ENCODE peak calls at places on chromosomes 11 and 22, in ten cellular contexts. N is astrocyte of the spinal cord, A is progenitor cell of endocrine pancreas, O is chondrocyte, S is heart left ventricle, V is GM20000, E is hepatocyte, R is PC-3, I is cardiac fibroblast, B is endothelial cell. Y is an unnamed sample.

GRCh38 chr11:95835768-95836488 is 45.6 kb downstream of the CEP57 start:
- DNase-seq in N (peak; percentile 95), A (peak; percentile 43), V (peak; percentile 30), B (peak; percentile 70), S (peak; percentile 36), O (no peak), E (peak; percentile 87), R (peak; percentile 94), I (peak; percentile 94), Y (peak; percentile 89)

GRCh38 chr11:63520606-63521170 is 14.8 kb downstream of the LGALS12 start:
- DNase-seq in E (no peak), N (no peak), O (no peak), A (no peak), R (peak; percentile 54), V (no peak), I (peak; percentile 7), S (no peak), B (no peak), Y (no peak)

GRCh38 chr11:70191495-70192140 is 11.5 kb upstream of the FADD start:
- DNase-seq in S (peak; percentile 79), N (peak; percentile 56), O (no peak), I (peak; percentile 64), B (peak; percentile 90), E (peak; percentile 90), R (peak; percentile 84), A (peak; percentile 88), V (peak; percentile 76), Y (peak; percentile 67)

GRCh38 chr11:59716051-59716450 is 2.4 kb upstream of the OR10V1 start:
- DNase-seq in E (no peak), R (no peak), O (no peak), B (no peak), I (no peak), V (no peak), S (no peak), A (no peak), N (no peak), Y (no peak)

GRCh38 chr22:33658775-33659174 is 261.5 kb downstream of the LARGE1 start:
- DNase-seq in V (no peak), I (peak; percentile 88), S (peak; percentile 67), A (no peak), N (no peak), R (no peak), O (no peak), B (peak; percentile 52), E (peak; percentile 39), Y (no peak)

GRCh38 chr11:131583823-131584222 is 213.4 kb downstream of the NTM start:
- DNase-seq in R (no peak), O (no peak), V (no peak), A (no peak), N (no peak), B (no peak), E (no peak), S (no peak), I (no peak), Y (no peak)

GRCh38 chr11:100624346-100624745 is 62.7 kb upstream of the ARHGAP42 start:
- DNase-seq in V (no peak), O (no peak), I (peak; percentile 27), R (no peak), B (no peak), E (no peak), S (no peak), N (no peak), A (no peak), Y (no peak)

GRCh38 chr11:44987506-44987905 is 36.8 kb upstream of the TP53I11 start:
- DNase-seq in R (no peak), E (no peak), N (no peak), B (no peak), O (no peak), S (no peak), A (no peak), I (no peak), V (no peak), Y (no peak)

GRCh38 chr11:119218141-119218878 is 12.2 kb downstream of the CBL start:
- DNase-seq in S (no peak), B (no peak), O (no peak), I (peak; percentile 97), E (peak; percentile 7), V (no peak), R (peak; percentile 99), A (no peak), N (peak; percentile 93), Y (peak; percentile 91)

GRCh38 chr11:63490551-63491239 is at the start of gene PLAAT5:
- DNase-seq in B (peak; percentile 32), R (no peak), E (peak; percentile 55), N (no peak), O (no peak), I (peak; percentile 11), S (no peak), V (no peak), A (peak; percentile 37), Y (no peak)

GRCh38 chr11:62139526-62140301 is 15.9 kb downstream of the INCENP start:
- DNase-seq in S (no peak), I (no peak), R (no peak), B (no peak), E (no peak), V (no peak), A (no peak), O (peak; percentile 88), N (no peak), Y (no peak)

DNA sequence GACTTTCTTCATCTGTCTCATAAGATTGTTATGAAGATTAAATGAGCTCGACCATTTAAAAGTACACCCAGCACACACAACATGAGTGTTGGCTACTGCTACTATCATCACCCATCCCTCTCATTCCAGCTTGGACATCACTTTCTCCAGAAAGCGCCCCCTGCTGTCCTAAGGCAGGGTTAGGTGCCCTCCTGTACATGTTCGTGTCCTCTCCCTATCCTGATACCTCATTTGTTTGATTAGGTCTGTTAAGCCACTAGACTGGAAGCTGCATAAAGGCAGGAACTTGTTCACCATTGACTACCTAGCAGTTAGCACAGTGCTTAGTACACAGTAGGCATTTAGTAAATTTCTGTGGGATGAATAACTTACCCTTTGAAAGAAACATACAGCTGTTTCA is 85.5 kb downstream of the ENTHD1 start:
- DNase-seq in I (peak; percentile 48), R (peak; percentile 41), S (no peak), N (no peak), B (no peak), V (no peak), A (no peak), E (no peak), O (no peak), Y (peak; percentile 61)
- TF ChIP-seq CTCF in I (peak; percentile 61), R (peak; percentile 62), S (peak; percentile 21), N (peak; percentile 32), B (peak; percentile 28), V (peak; percentile 39), A (peak; percentile 29), E (peak; percentile 10), O (peak; percentile 31), Y (peak; percentile 27)

DNA sequence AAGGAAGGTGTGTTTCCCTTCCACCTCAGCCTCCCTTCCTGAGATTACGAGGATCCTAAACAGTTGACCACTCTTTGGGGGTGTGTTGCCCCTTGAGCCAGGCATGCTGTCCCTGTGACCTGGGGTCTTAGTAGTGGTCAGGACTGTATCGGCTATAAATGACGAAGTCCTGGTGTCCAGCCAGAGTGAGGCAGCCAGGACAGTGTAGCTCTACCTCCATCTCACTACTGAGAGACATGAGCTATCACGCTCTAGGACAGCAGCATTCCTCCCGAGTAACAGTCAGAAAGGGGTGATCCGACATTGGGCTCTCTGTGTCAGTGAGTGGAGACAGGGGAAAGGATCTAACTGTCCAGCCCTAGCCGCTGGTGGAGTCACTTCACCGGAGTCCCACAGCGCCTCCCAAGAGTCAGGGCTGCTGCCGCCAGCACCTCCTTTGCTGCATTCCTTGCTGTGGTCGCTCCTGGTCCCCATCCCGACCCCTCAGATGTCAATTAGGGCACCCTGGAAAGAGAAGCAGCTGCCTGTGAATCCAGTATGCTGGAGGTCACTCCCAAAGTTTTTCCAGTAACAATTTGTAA is 3.3 kb upstream of the B3GNT6 start:
- DNase-seq in N (no peak), V (no peak), E (no peak), O (no peak), R (no peak), A (no peak), I (no peak), S (no peak), B (no peak), Y (no peak)
- TF ChIP-seq CTCF in N (no peak), V (no peak), E (no peak), O (no peak), R (no peak), A (no peak), I (no peak), S (no peak), B (no peak), Y (no peak)

DNA sequence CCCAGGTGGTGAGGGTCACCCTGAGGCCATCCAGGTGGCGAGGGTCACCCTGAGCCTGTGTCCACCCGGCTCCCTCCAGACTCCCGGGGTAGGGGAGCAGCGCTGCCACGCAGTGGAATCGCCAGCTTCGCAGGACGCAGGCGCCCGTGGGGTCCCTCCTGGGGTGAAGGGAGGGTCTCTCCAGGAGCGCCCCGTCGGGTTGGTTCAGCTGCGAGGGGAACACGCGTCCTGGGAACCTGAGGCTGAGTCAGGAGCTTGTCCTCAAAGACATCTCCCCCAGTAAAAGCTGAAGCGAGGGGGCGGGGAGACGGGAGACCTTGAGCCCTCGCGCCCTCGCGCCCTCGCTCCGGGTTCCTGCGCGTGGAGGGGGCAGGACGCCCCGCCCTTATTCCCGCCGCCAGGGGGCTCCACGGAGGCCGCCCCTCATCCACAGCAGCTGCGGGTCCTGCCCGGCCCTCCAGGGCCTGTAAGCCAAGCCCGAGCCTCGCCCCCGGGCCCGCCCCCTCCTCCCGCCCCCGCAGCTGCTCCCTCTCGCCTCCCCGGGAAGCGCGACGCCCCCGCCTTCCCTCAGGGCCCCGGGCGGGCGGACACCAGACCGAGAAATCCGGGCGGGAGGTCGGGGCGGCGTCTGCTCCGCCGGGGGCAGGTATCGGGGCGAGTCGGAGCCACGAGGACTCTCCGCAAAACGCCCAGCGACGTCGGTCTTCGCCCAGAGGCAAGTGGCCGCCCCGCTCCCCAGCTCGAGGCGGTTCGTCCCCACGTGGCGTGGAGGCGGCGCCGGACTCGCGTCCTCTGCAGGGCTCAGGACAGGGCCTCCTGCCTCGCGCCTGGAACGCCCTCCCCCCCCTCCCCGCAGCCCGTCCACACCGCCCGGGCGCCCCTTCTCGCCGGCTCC is 22.8 kb downstream of the PIM3 start:
- DNase-seq in A (peak; percentile 19), O (peak; percentile 88), I (no peak), N (no peak), E (peak; percentile 39), S (no peak), V (peak; percentile 61), B (no peak), R (no peak), Y (no peak)
- TF ChIP-seq CTCF in A (peak; percentile 54), O (peak; percentile 71), I (peak; percentile 13), N (peak; percentile 25), E (peak; percentile 40), S (peak; percentile 51), V (peak; percentile 11), B (peak; percentile 68), R (no peak), Y (no peak)

GRCh38 chr11:1765871-1766718 is 2.4 kb upstream of the CTSD start:
- DNase-seq in A (no peak), N (no peak), R (no peak), O (peak; percentile 88), I (no peak), S (no peak), E (no peak), V (no peak), B (no peak), Y (no peak)
- TF ChIP-seq CTCF in A (peak; percentile 24), N (peak; percentile 21), R (peak; percentile 13), O (peak; percentile 35), I (no peak), S (no peak), E (no peak), V (peak; percentile 15), B (peak; percentile 22), Y (no peak)

Y was measured in MCF 10A.